ENCODE peak calls at places on chromosomes 11 and 22, in eight cellular contexts. V is WTC11; S is posterior vena cava; Q is fibroblast of mammary gland; M is HuH-7.5; P is activated CD8-positive, alpha-beta memory T cell treated with anti-CD3 and anti-CD28 coated beads, Interleukin-2, amount 10 ng/mL, durations not matched to agents 7 days and 5 days; L is fibroblast of the aortic adventitia; U is ecto neural progenitor cell. I is an unnamed sample.

GRCh38 chr11:102494216-102494615 is 36.3 kb downstream of the MMP7 start:
- DNase-seq in V (no peak), Q (peak), M (no peak), P (no peak), U (no peak), L (peak), S (no peak), I (no peak)

GRCh38 chr11:7495997-7496545 is 10.8 kb downstream of the OLFML1 start:
- DNase-seq in V (no peak), P (no peak), U (no peak), L (no peak), S (no peak), M (no peak), Q (no peak), I (no peak)

GRCh38 chr22:28019881-28020861 is 101.1 kb upstream of the PITPNB start:
- DNase-seq in S (peak), P (peak), M (peak), U (peak), L (peak), Q (peak), V (peak), I (no peak)

GRCh38 chr11:43393765-43394355 is 35.1 kb downstream of the TTC17 start:
- DNase-seq in Q (peak), P (no peak), S (no peak), L (peak), V (no peak), U (no peak), M (no peak), I (no peak)

GRCh38 chr22:33210129-33210784 is 152.1 kb upstream of the SYN3 start:
- DNase-seq in M (peak), S (no peak), V (peak), L (peak), P (no peak), Q (peak), U (peak), I (no peak)

GRCh38 chr22:37175414-37176144 is 12.5 kb downstream of the C1QTNF6 start:
- DNase-seq in P (no peak), L (no peak), V (peak), U (no peak), Q (peak), M (no peak), S (peak), I (no peak)

GRCh38 chr11:134365011-134365925 is 33.5 kb downstream of the GLB1L2 start:
- DNase-seq in M (no peak), S (peak), L (no peak), Q (no peak), V (no peak), P (no peak), U (no peak), I (no peak)

GRCh38 chr11:7892751-7893356 is 38.2 kb downstream of the OR10A6 start:
- DNase-seq in U (no peak), M (peak), Q (peak), V (no peak), L (peak), P (no peak), S (no peak), I (no peak)

GRCh38 chr11:85679581-85679980 is 6.4 kb downstream of the CCDC89 start:
- DNase-seq in L (no peak), M (no peak), S (no peak), Q (no peak), P (no peak), V (no peak), U (no peak), I (no peak)

GRCh38 chr11:130467116-130467990 is 18.9 kb downstream of the ADAMTS15 start:
- DNase-seq in P (no peak), S (no peak), Q (no peak), V (no peak), U (no peak), L (no peak), M (no peak), I (no peak)

GRCh38 chr22:42994917-42995562 is 19.9 kb downstream of the PACSIN2 start:
- DNase-seq in P (no peak), Q (peak), L (peak), V (no peak), M (peak), S (no peak), U (no peak), I (no peak)

GRCh38 chr22:24588370-24588755 is 4.5 kb downstream of the LRRC75B start:
- DNase-seq in S (peak), L (no peak), V (no peak), Q (no peak), U (no peak), P (no peak), M (no peak), I (peak)

GRCh38 chr22:26394787-26395186 is 34.3 kb upstream of the ASPHD2 start:
- DNase-seq in V (no peak), U (peak), S (no peak), M (no peak), Q (no peak), L (no peak), P (no peak), I (no peak)

GRCh38 chr11:119368121-119369034 is 13.1 kb downstream of the USP2 start:
- DNase-seq in L (peak), U (no peak), M (peak), V (no peak), P (no peak), S (peak), Q (peak), I (peak)

GRCh38 chr22:44497218-44497903 is 672 bp downstream of the RTL6 start:
- DNase-seq in S (no peak), P (no peak), Q (peak), V (peak), U (peak), M (no peak), L (no peak), I (no peak)

GRCh38 chr11:2213384-2213842 is 41.8 kb upstream of the TH start:
- DNase-seq in P (peak), Q (no peak), V (peak), U (peak), L (no peak), M (no peak), S (peak), I (no peak)

GRCh38 chr11:104934594-104934993 is 33.8 kb downstream of the CASP4 start:
- DNase-seq in U (no peak), V (no peak), S (no peak), Q (no peak), M (no peak), P (no peak), L (no peak), I (no peak)

GRCh38 chr11:76208829-76209670 is 2.7 kb upstream of the WNT11 start:
- DNase-seq in M (peak), Q (peak), V (peak), P (peak), S (peak), L (peak), U (peak), I (peak)

GRCh38 chr11:12087075-12087775 is 23.2 kb upstream of the MICAL2 start:
- DNase-seq in Q (peak), U (no peak), P (peak), S (no peak), M (no peak), V (no peak), L (peak), I (no peak)

GRCh38 chr11:119739021-119739703 is 10.2 kb upstream of the NECTIN1 start:
- DNase-seq in V (no peak), S (no peak), M (no peak), L (peak), U (no peak), P (no peak), Q (no peak), I (no peak)

GRCh38 chr11:64580387-64580786 is 10.6 kb upstream of the SLC22A12 start:
- DNase-seq in M (no peak), U (no peak), V (no peak), P (no peak), L (peak), S (peak), Q (peak), I (no peak)

GRCh38 chr22:50526849-50527801 is 1.7 kb upstream of the SCO2 start:
- DNase-seq in U (no peak), V (peak), M (peak), Q (peak), P (peak), L (peak), S (peak), I (no peak)

GRCh38 chr11:125995313-125995712 is 49.5 kb downstream of the VSIG10L2 start:
- DNase-seq in P (peak), S (no peak), M (no peak), L (no peak), V (no peak), U (no peak), Q (peak), I (no peak)

GRCh38 chr11:97990162-97990920 is 1030.4 kb upstream of the CNTN5 start:
- DNase-seq in P (no peak), V (no peak), S (no peak), M (no peak), L (peak), U (no peak), Q (no peak), I (no peak)

GRCh38 chr11:61133956-61134662 is 27.1 kb downstream of the VPS37C start:
- DNase-seq in S (peak), Q (no peak), L (no peak), M (no peak), P (no peak), U (no peak), V (no peak), I (no peak)

GRCh38 chr22:31583861-31584485 is 78.0 kb downstream of the PISD start:
- DNase-seq in S (peak), M (no peak), V (no peak), U (no peak), L (peak), Q (peak), P (no peak), I (no peak)

GRCh38 chr11:64729851-64730382 is 6.9 kb upstream of the NRXN2 start:
- DNase-seq in U (peak), Q (no peak), M (no peak), V (peak), L (no peak), P (no peak), S (peak), I (no peak)

GRCh38 chr11:133814588-133814987 is 30.7 kb downstream of the SPATA19 start:
- DNase-seq in U (no peak), S (no peak), P (peak), V (no peak), M (no peak), L (no peak), Q (no peak), I (no peak)

GRCh38 chr11:128867277-128867676 is at the start of gene KCNJ1:
- DNase-seq in U (no peak), S (no peak), L (no peak), M (no peak), V (no peak), P (peak), Q (no peak), I (no peak)

GRCh38 chr11:109037856-109038780 is 373.2 kb downstream of the DDX10 start:
- DNase-seq in S (no peak), L (peak), Q (peak), U (no peak), V (no peak), P (no peak), M (no peak), I (peak)

GRCh38 chr11:9280655-9281301 is 15.6 kb upstream of the DENND5A start:
- DNase-seq in P (peak), S (no peak), V (no peak), Q (peak), M (no peak), U (no peak), L (peak), I (no peak)

GRCh38 chr11:13550761-13551160 is 55.0 kb upstream of the PTH start:
- DNase-seq in P (no peak), M (no peak), Q (no peak), V (no peak), L (no peak), U (no peak), S (no peak), I (no peak)

GRCh38 chr22:25650834-25651233 is 86.4 kb downstream of the GRK3 start:
- DNase-seq in P (no peak), L (no peak), Q (no peak), M (no peak), U (no peak), S (no peak), V (no peak), I (no peak)

GRCh38 chr22:38233427-38233826 is 31.6 kb downstream of the MAFF start:
- DNase-seq in Q (peak), U (no peak), V (no peak), S (no peak), P (no peak), M (no peak), L (peak), I (no peak)

GRCh38 chr22:31618057-31618456 is 44.0 kb downstream of the PISD start:
- DNase-seq in U (no peak), S (no peak), P (no peak), L (no peak), V (no peak), Q (no peak), M (no peak), I (no peak)

GRCh38 chr11:78188809-78189724 is at the start of gene USP35:
- DNase-seq in S (peak), M (no peak), P (no peak), Q (no peak), V (no peak), L (no peak), U (no peak), I (no peak)

GRCh38 chr11:113137735-113138529 is 176.5 kb upstream of the TTC12 start:
- DNase-seq in L (no peak), P (no peak), Q (no peak), S (no peak), U (no peak), M (no peak), V (no peak), I (no peak)

GRCh38 chr11:11976476-11977187 is 31.8 kb downstream of the DKK3 start:
- DNase-seq in L (no peak), P (peak), M (no peak), U (peak), V (no peak), Q (no peak), S (no peak), I (no peak)

GRCh38 chr11:57751676-57752253 is at the start of gene BTBD18:
- DNase-seq in S (no peak), M (peak), P (no peak), U (no peak), Q (peak), V (peak), L (peak), I (no peak)